ENCODE peak calls at places on chromosome 10, in six cellular contexts. One of them, this sample, is unnamed.

GRCh38 chr10:124117511-124117785 is 24.1 kb upstream of the CHST15 start:
- DNase-seq in HCT116: no peak
- DNase-seq in HepG2: no peak
- DNase-seq in H1: no peak
- DNase-seq in K562: no peak
- DNase-seq in GM12878: no peak
- DNase-seq in this sample: no peak

GRCh38 chr10:98446121-98446655 is 547 bp downstream of the HPS1 start:
- DNase-seq in HCT116: no peak
- DNase-seq in GM12878: no peak
- DNase-seq in HepG2: no peak
- DNase-seq in K562: no peak
- DNase-seq in H1: no peak
- DNase-seq in this sample: peak; percentile 53

GRCh38 chr10:4081691-4082111 is 296.7 kb upstream of the KLF6 start:
- DNase-seq in K562: no peak
- DNase-seq in HCT116: no peak
- DNase-seq in GM12878: no peak
- DNase-seq in H1: no peak
- DNase-seq in HepG2: no peak
- DNase-seq in this sample: no peak

GRCh38 chr10:79406683-79407396 is 38.6 kb downstream of the ZCCHC24 start:
- DNase-seq in HepG2: no peak
- DNase-seq in H1: no peak
- DNase-seq in HCT116: no peak
- DNase-seq in GM12878: no peak
- DNase-seq in K562: no peak
- DNase-seq in this sample: no peak

GRCh38 chr10:844552-844951 is 87.0 kb downstream of the LARP4B start:
- DNase-seq in HepG2: no peak
- DNase-seq in H1: no peak
- DNase-seq in K562: no peak
- DNase-seq in GM12878: no peak
- DNase-seq in HCT116: no peak
- DNase-seq in this sample: no peak

GRCh38 chr10:87771871-87772500 is 46.0 kb downstream of the ATAD1 start:
- DNase-seq in HepG2: peak; percentile 19
- DNase-seq in HCT116: no peak
- DNase-seq in GM12878: no peak
- DNase-seq in H1: no peak
- DNase-seq in K562: no peak
- DNase-seq in this sample: no peak

GRCh38 chr10:5488272-5489161 is 10.9 kb downstream of the CALML5 start:
- DNase-seq in GM12878: no peak
- DNase-seq in HepG2: no peak
- DNase-seq in HCT116: peak; percentile 7
- DNase-seq in K562: peak; percentile 41
- DNase-seq in H1: no peak
- DNase-seq in this sample: no peak

GRCh38 chr10:8054498-8055407 is at the start of gene GATA3:
- DNase-seq in HepG2: no peak
- DNase-seq in K562: peak; percentile 31
- DNase-seq in GM12878: no peak
- DNase-seq in HCT116: no peak
- DNase-seq in H1: no peak
- DNase-seq in this sample: peak; percentile 71

GRCh38 chr10:21995557-21995956 is 8.0 kb downstream of the DNAJC1 start:
- DNase-seq in H1: no peak
- DNase-seq in HepG2: no peak
- DNase-seq in GM12878: no peak
- DNase-seq in HCT116: no peak
- DNase-seq in K562: no peak
- DNase-seq in this sample: no peak

GRCh38 chr10:132631348-132631735 is 93.8 kb downstream of the INPP5A start:
- DNase-seq in K562: no peak
- DNase-seq in H1: no peak
- DNase-seq in GM12878: no peak
- DNase-seq in HCT116: no peak
- DNase-seq in HepG2: no peak
- DNase-seq in this sample: peak; percentile 6
- TF ChIP-seq ATF3 in K562: no peak
- TF ChIP-seq ATF3 in H1: no peak
- TF ChIP-seq ATF3 in GM12878: no peak
- TF ChIP-seq ATF3 in HCT116: no peak
- TF ChIP-seq ATF3 in HepG2: no peak
- TF ChIP-seq ATF3 in this sample: no peak

GRCh38 chr10:62527019-62527827 is 153.1 kb downstream of the ZNF365 start:
- DNase-seq in HepG2: no peak
- DNase-seq in H1: no peak
- DNase-seq in HCT116: no peak
- DNase-seq in K562: no peak
- DNase-seq in GM12878: peak; percentile 90
- DNase-seq in this sample: no peak
- TF ChIP-seq ATF3 in HepG2: no peak
- TF ChIP-seq ATF3 in H1: no peak
- TF ChIP-seq ATF3 in HCT116: no peak
- TF ChIP-seq ATF3 in K562: no peak
- TF ChIP-seq ATF3 in GM12878: no peak
- TF ChIP-seq ATF3 in this sample: no peak

GRCh38 chr10:94125856-94126255 is 132.1 kb downstream of the PLCE1 start:
- DNase-seq in GM12878: no peak
- DNase-seq in H1: no peak
- DNase-seq in HCT116: no peak
- DNase-seq in HepG2: no peak
- DNase-seq in K562: no peak
- DNase-seq in this sample: no peak

GRCh38 chr10:94122247-94122646 is 128.5 kb downstream of the PLCE1 start:
- DNase-seq in K562: no peak
- DNase-seq in HCT116: no peak
- DNase-seq in GM12878: no peak
- DNase-seq in HepG2: no peak
- DNase-seq in H1: no peak
- DNase-seq in this sample: no peak

DNA sequence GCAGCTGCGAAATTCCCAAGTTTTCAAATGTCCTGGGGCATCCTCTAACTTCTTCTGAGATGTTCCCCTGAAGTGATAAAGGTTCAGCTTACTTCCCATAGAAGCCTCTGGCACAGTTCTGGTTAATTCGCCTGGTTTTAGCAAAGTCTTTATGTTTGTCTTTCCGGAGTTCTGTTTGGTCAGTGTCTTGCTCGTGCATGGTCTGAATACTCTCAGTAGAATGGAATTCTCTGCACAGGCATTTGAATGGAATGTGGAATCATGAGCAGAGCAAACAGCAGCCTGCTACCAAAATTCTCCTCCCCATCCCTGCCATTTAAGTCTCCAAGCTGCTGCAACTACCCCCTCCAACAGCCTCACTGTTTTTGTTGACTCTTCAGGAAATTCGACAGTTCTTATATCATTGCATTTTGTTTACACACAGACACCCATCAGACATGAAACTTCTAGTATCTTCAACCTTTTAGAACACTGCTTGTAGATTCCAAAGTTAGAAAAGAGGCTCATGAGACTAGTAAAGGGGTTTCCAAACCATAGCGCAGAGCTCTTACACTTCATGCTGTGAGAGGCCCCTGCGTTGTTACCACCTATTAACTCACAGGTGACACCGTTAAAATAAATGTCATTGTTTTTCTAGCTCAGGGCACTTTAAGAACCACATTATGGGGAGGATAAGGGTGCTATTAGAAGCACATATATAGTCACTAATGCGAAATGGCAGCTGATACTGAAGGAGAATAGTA is 129.7 kb downstream of the PLCE1 start:
- DNase-seq in HepG2: peak; percentile 93
- DNase-seq in K562: no peak
- DNase-seq in H1: peak; percentile 17
- DNase-seq in HCT116: no peak
- DNase-seq in GM12878: no peak
- DNase-seq in this sample: no peak
- TF ChIP-seq ATF3 in HepG2: peak; percentile 44
- TF ChIP-seq ATF3 in K562: no peak
- TF ChIP-seq ATF3 in H1: no peak
- TF ChIP-seq ATF3 in HCT116: no peak
- TF ChIP-seq ATF3 in GM12878: no peak
- TF ChIP-seq ATF3 in this sample: no peak

GRCh38 chr10:83075395-83076072 is 1063.8 kb upstream of the GHITM start:
- DNase-seq in H1: no peak
- DNase-seq in K562: no peak
- DNase-seq in GM12878: no peak
- DNase-seq in HCT116: no peak
- DNase-seq in HepG2: no peak
- DNase-seq in this sample: no peak
- TF ChIP-seq ATF3 in H1: no peak
- TF ChIP-seq ATF3 in K562: no peak
- TF ChIP-seq ATF3 in GM12878: no peak
- TF ChIP-seq ATF3 in HCT116: no peak
- TF ChIP-seq ATF3 in HepG2: no peak
- TF ChIP-seq ATF3 in this sample: no peak